ENCODE peak calls at places on chromosomes 1 and 21, in five cellular contexts. One of them, this sample, is unnamed.

GRCh38 chr21:43942201-43942600 is 69.9 kb upstream of the TRAPPC10 start:
- DNase-seq in K562: no peak
- DNase-seq in HepG2: no peak
- DNase-seq in GM12878: no peak
- DNase-seq in SK-N-SH: no peak
- DNase-seq in this sample: no peak

GRCh38 chr1:111275079-111275478 is 15.6 kb upstream of the CHIA start:
- DNase-seq in GM12878: no peak
- DNase-seq in SK-N-SH: peak
- DNase-seq in K562: no peak
- DNase-seq in HepG2: no peak
- DNase-seq in this sample: no peak

GRCh38 chr1:195761102-195761501 is 847.1 kb downstream of the KCNT2 start:
- DNase-seq in SK-N-SH: no peak
- DNase-seq in K562: no peak
- DNase-seq in GM12878: no peak
- DNase-seq in HepG2: no peak
- DNase-seq in this sample: no peak

GRCh38 chr1:24052119-24052695 is 59.7 kb downstream of the MYOM3 start:
- DNase-seq in GM12878: no peak
- DNase-seq in K562: no peak
- DNase-seq in SK-N-SH: no peak
- DNase-seq in HepG2: no peak
- DNase-seq in this sample: no peak

GRCh38 chr1:152622803-152623202 is at the start of gene LCE3A:
- DNase-seq in K562: no peak
- DNase-seq in HepG2: no peak
- DNase-seq in SK-N-SH: no peak
- DNase-seq in GM12878: no peak
- DNase-seq in this sample: no peak

GRCh38 chr1:115665319-115665718 is 23.5 kb downstream of the VANGL1 start:
- DNase-seq in HepG2: no peak
- DNase-seq in GM12878: no peak
- DNase-seq in SK-N-SH: no peak
- DNase-seq in K562: no peak
- DNase-seq in this sample: no peak

GRCh38 chr1:62131093-62131725 is 63.4 kb upstream of the L1TD1 start:
- DNase-seq in K562: peak
- DNase-seq in GM12878: no peak
- DNase-seq in SK-N-SH: peak
- DNase-seq in HepG2: peak
- DNase-seq in this sample: no peak

GRCh38 chr1:26879793-26880192 is 10.3 kb downstream of the GPN2 start:
- DNase-seq in K562: no peak
- DNase-seq in GM12878: no peak
- DNase-seq in SK-N-SH: no peak
- DNase-seq in HepG2: no peak
- DNase-seq in this sample: no peak

GRCh38 chr1:200022239-200022804 is 5.2 kb upstream of the NR5A2 start:
- DNase-seq in SK-N-SH: no peak
- DNase-seq in K562: no peak
- DNase-seq in HepG2: no peak
- DNase-seq in GM12878: no peak
- DNase-seq in this sample: no peak

GRCh38 chr1:93434987-93435386 is 12.9 kb upstream of the FNBP1L start:
- DNase-seq in GM12878: no peak
- DNase-seq in SK-N-SH: no peak
- DNase-seq in HepG2: no peak
- DNase-seq in K562: no peak
- DNase-seq in this sample: no peak

GRCh38 chr1:20187103-20187812 is 940 bp upstream of the PLA2G2C start:
- DNase-seq in GM12878: no peak
- DNase-seq in SK-N-SH: no peak
- DNase-seq in HepG2: no peak
- DNase-seq in K562: peak
- DNase-seq in this sample: no peak

GRCh38 chr1:66519988-66520387 is 14.0 kb upstream of the SGIP1 start:
- DNase-seq in HepG2: peak
- DNase-seq in SK-N-SH: no peak
- DNase-seq in K562: no peak
- DNase-seq in GM12878: no peak
- DNase-seq in this sample: no peak

GRCh38 chr1:22628698-22629444 is 7.6 kb upstream of the C1QA start:
- DNase-seq in GM12878: no peak
- DNase-seq in SK-N-SH: no peak
- DNase-seq in K562: no peak
- DNase-seq in HepG2: no peak
- DNase-seq in this sample: no peak

GRCh38 chr1:113046569-113046968 is 26.4 kb upstream of the LRIG2 start:
- DNase-seq in SK-N-SH: no peak
- DNase-seq in K562: no peak
- DNase-seq in HepG2: no peak
- DNase-seq in GM12878: no peak
- DNase-seq in this sample: no peak

GRCh38 chr1:30106125-30106524 is 617.3 kb downstream of the MATN1 start:
- DNase-seq in SK-N-SH: peak
- DNase-seq in GM12878: no peak
- DNase-seq in HepG2: peak
- DNase-seq in K562: peak
- DNase-seq in this sample: no peak

GRCh38 chr1:190762325-190762724 is 284.7 kb upstream of the BRINP3 start:
- DNase-seq in HepG2: no peak
- DNase-seq in K562: no peak
- DNase-seq in SK-N-SH: no peak
- DNase-seq in GM12878: no peak
- DNase-seq in this sample: no peak

GRCh38 chr21:36518883-36519492 is 39.1 kb upstream of the CLDN14 start:
- DNase-seq in HepG2: no peak
- DNase-seq in GM12878: no peak
- DNase-seq in SK-N-SH: no peak
- DNase-seq in K562: no peak
- DNase-seq in this sample: no peak

GRCh38 chr1:160376525-160377131 is 9.8 kb downstream of the NHLH1 start:
- DNase-seq in K562: peak
- DNase-seq in GM12878: peak
- DNase-seq in HepG2: peak
- DNase-seq in SK-N-SH: peak
- DNase-seq in this sample: peak

GRCh38 chr1:202959276-202959620 is 1.1 kb upstream of the ADIPOR1 start:
- DNase-seq in K562: peak
- DNase-seq in GM12878: no peak
- DNase-seq in HepG2: peak
- DNase-seq in SK-N-SH: no peak
- DNase-seq in this sample: peak

GRCh38 chr1:201885531-201886075 is 3.1 kb upstream of the SHISA4 start:
- DNase-seq in K562: peak
- DNase-seq in HepG2: no peak
- DNase-seq in GM12878: no peak
- DNase-seq in SK-N-SH: no peak
- DNase-seq in this sample: peak

GRCh38 chr1:201888282-201889033 is at the start of gene SHISA4:
- DNase-seq in HepG2: peak
- DNase-seq in SK-N-SH: peak
- DNase-seq in K562: peak
- DNase-seq in GM12878: no peak
- DNase-seq in this sample: peak

GRCh38 chr1:201887116-201887866 is 1.4 kb upstream of the SHISA4 start:
- DNase-seq in SK-N-SH: no peak
- DNase-seq in GM12878: no peak
- DNase-seq in K562: peak
- DNase-seq in HepG2: no peak
- DNase-seq in this sample: no peak

GRCh38 chr1:201884472-201884871 is 4.2 kb upstream of the SHISA4 start:
- DNase-seq in SK-N-SH: no peak
- DNase-seq in GM12878: no peak
- DNase-seq in HepG2: no peak
- DNase-seq in K562: no peak
- DNase-seq in this sample: no peak

GRCh38 chr1:201886103-201886885 is 2.4 kb upstream of the SHISA4 start:
- DNase-seq in HepG2: no peak
- DNase-seq in SK-N-SH: no peak
- DNase-seq in GM12878: no peak
- DNase-seq in K562: peak
- DNase-seq in this sample: no peak
- TF ChIP-seq ZBTB33 in HepG2: no peak
- TF ChIP-seq ZBTB33 in SK-N-SH: no peak
- TF ChIP-seq ZBTB33 in GM12878: no peak
- TF ChIP-seq ZBTB33 in K562: no peak
- TF ChIP-seq ZBTB33 in this sample: no peak

GRCh38 chr1:48679107-48679506 is 97.6 kb downstream of the BEND5 start:
- DNase-seq in HepG2: no peak
- DNase-seq in GM12878: no peak
- DNase-seq in K562: no peak
- DNase-seq in SK-N-SH: no peak
- DNase-seq in this sample: no peak
- H3K9ac ChIP-seq in HepG2: no peak
- H3K9ac ChIP-seq in GM12878: no peak
- H3K9ac ChIP-seq in K562: no peak
- H3K9ac ChIP-seq in SK-N-SH: no peak
- H3K9ac ChIP-seq in this sample: no peak

DNA sequence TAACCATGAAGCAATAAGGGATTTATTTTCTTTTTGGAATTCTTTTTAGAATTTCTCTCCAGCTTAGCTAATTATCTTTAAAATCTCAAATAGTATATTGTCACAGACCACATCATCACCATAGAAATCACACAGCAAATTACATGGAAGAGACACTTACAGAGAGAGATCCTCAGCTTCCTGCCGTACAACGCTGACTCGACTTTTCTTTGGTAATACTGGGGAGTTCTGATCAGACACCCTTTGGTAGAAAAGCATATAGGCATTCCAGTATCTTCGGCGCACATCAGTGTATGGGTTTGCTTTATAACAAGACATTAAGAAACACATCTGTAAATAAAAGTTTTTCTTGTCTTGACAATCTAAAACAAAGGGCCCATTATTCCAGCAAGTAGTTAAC is 55.7 kb downstream of the PCSK9 start:
- DNase-seq in HepG2: no peak
- DNase-seq in SK-N-SH: no peak
- DNase-seq in GM12878: no peak
- DNase-seq in K562: no peak
- DNase-seq in this sample: no peak
- H2AFZ ChIP-seq in HepG2: no peak
- H2AFZ ChIP-seq in SK-N-SH: no peak
- H2AFZ ChIP-seq in GM12878: no peak
- H2AFZ ChIP-seq in K562: no peak
- H2AFZ ChIP-seq in this sample: no peak

GRCh38 chr21:38263493-38263892 is 6.7 kb downstream of the KCNJ15 start:
- DNase-seq in SK-N-SH: no peak
- DNase-seq in GM12878: no peak
- DNase-seq in HepG2: no peak
- DNase-seq in K562: no peak
- DNase-seq in this sample: no peak
- TF ChIP-seq ZBTB33 in SK-N-SH: no peak
- TF ChIP-seq ZBTB33 in GM12878: no peak
- TF ChIP-seq ZBTB33 in HepG2: no peak
- TF ChIP-seq ZBTB33 in K562: no peak
- TF ChIP-seq ZBTB33 in this sample: no peak

DNA sequence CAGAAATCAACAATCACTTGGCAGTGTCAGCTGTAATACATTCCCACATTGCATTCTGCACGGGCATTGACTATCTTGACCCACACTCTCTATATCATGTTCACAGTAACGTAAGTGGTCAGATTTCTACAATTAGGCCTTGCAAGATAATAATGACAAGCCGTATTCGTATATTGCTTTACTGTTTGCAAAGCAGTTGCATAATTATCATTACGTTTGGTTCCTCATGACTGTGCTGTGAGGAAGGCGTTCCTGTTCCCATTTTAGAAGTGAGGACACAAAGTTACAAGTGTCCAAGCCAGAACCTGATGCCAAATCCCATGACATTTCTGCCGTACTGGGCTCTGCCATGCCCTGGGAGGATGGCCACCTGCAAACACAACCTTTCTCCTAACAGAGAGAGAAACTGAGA is 53.5 kb upstream of the TARBP1 start:
- DNase-seq in SK-N-SH: no peak
- DNase-seq in HepG2: no peak
- DNase-seq in K562: no peak
- DNase-seq in GM12878: no peak
- DNase-seq in this sample: no peak
- H3K9ac ChIP-seq in SK-N-SH: peak
- H3K9ac ChIP-seq in HepG2: no peak
- H3K9ac ChIP-seq in K562: no peak
- H3K9ac ChIP-seq in GM12878: no peak
- H3K9ac ChIP-seq in this sample: no peak

GRCh38 chr1:215273838-215274516 is 191.4 kb downstream of the KCNK2 start:
- DNase-seq in K562: no peak
- DNase-seq in SK-N-SH: no peak
- DNase-seq in GM12878: no peak
- DNase-seq in HepG2: no peak
- DNase-seq in this sample: peak

GRCh38 chr1:215267495-215267894 is 185.0 kb downstream of the KCNK2 start:
- DNase-seq in K562: no peak
- DNase-seq in SK-N-SH: no peak
- DNase-seq in GM12878: no peak
- DNase-seq in HepG2: no peak
- DNase-seq in this sample: no peak

GRCh38 chr1:215264649-215265048 is 182.1 kb downstream of the KCNK2 start:
- DNase-seq in SK-N-SH: no peak
- DNase-seq in HepG2: no peak
- DNase-seq in K562: no peak
- DNase-seq in GM12878: no peak
- DNase-seq in this sample: no peak

DNA sequence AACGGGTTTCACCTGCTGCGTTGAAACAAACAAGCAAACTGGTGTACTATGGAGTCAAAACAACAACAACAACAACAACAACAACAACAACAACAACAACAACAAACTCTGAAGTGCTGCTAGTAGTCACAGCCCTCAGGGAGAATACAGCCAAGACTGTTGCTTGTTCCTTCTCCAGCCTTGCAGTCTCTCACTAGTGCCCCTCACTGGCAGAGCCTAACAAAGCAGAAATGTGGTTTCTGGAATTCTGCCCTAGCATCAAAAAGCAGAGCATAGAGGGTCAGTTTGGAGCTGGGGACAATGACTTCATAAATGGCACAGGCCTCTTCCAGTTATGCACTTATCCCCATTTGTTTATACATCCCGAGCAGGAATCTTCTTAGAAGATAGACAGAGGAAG is 187.4 kb downstream of the KCNK2 start:
- DNase-seq in GM12878: no peak
- DNase-seq in K562: no peak
- DNase-seq in SK-N-SH: no peak
- DNase-seq in HepG2: no peak
- DNase-seq in this sample: no peak
- H2AFZ ChIP-seq in GM12878: no peak
- H2AFZ ChIP-seq in K562: no peak
- H2AFZ ChIP-seq in SK-N-SH: no peak
- H2AFZ ChIP-seq in HepG2: no peak
- H2AFZ ChIP-seq in this sample: no peak

DNA sequence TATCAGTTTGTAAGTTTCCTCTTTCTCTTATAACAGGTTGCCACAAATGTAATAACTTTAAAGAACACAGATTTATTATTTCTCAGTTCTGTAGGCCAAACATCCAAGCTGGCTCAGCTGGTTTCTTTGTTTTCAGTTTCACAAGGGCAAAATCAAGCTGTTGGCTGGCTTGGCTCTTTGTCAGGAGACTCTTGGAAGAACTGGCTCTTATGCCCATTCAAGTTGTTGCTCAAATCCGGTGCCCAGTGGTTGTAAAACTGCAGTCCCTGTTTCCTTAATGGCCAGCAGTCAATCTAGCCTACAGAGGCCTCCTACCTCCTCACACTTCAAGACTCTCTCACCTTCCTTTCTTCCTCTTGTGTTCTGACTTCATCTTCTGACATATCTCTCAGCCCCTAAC is 1171.0 kb downstream of the MRPL39 start:
- DNase-seq in GM12878: no peak
- DNase-seq in HepG2: no peak
- DNase-seq in K562: no peak
- DNase-seq in SK-N-SH: no peak
- DNase-seq in this sample: no peak
- TF ChIP-seq ZBTB33 in GM12878: no peak
- TF ChIP-seq ZBTB33 in HepG2: no peak
- TF ChIP-seq ZBTB33 in K562: no peak
- TF ChIP-seq ZBTB33 in SK-N-SH: no peak
- TF ChIP-seq ZBTB33 in this sample: no peak

This sample was measured in HCT116.